ENCODE peak calls at places on chromosomes 7 and 10, in six cellular contexts. J is effector memory CD4-positive, alpha-beta T cell; S is stomach; Q is neuronal stem cell; Z is A673; A is lung. M is an unnamed sample. For H3K27me3 and H3K4me1, the result is how much of the 10 kb centered on the place peaks cover.

GRCh38 chr7:32532716-32533115 is 37.4 kb downstream of the AVL9 start:
- DNase-seq in Q (no peak), Z (no peak), J (no peak), A (no peak), S (no peak), M (no peak)

GRCh38 chr7:12685550-12685949 is 1.9 kb upstream of the ARL4A start:
- DNase-seq in Z (peak), Q (peak), A (no peak), J (no peak), S (no peak), M (peak)

GRCh38 chr10:79405221-79405994 is 40.0 kb downstream of the ZCCHC24 start:
- DNase-seq in S (peak), A (no peak), Q (no peak), Z (peak), J (no peak), M (peak)

GRCh38 chr7:128076831-128077271 is 45.6 kb upstream of the LRRC4 start:
- DNase-seq in Z (peak), J (no peak), A (peak), S (peak), Q (no peak), M (no peak)

GRCh38 chr7:140475747-140476333 is 3.5 kb downstream of the MKRN1 start:
- DNase-seq in A (no peak), J (no peak), Q (no peak), S (peak), Z (peak), M (peak)

GRCh38 chr7:151366872-151367207 is 25.2 kb downstream of the NUB1 start:
- DNase-seq in A (no peak), Z (no peak), Q (no peak), J (no peak), S (no peak), M (no peak)

GRCh38 chr10:62512732-62513475 is 138.7 kb downstream of the ZNF365 start:
- DNase-seq in Q (no peak), A (no peak), J (no peak), S (no peak), Z (no peak), M (no peak)

GRCh38 chr10:79268100-79268670 is 79.1 kb upstream of the PPIF start:
- DNase-seq in Z (no peak), J (no peak), A (no peak), S (no peak), Q (no peak), M (no peak)

GRCh38 chr7:561631-562393 is 42.2 kb upstream of the PDGFA start:
- DNase-seq in Q (no peak), J (no peak), S (no peak), Z (no peak), A (no peak), M (no peak)

GRCh38 chr10:789831-790701 is 100.6 kb upstream of the DIP2C start:
- DNase-seq in J (no peak), Z (no peak), A (no peak), Q (no peak), S (peak), M (peak)

GRCh38 chr7:33849961-33850559 is 55.3 kb upstream of the BMPER start:
- DNase-seq in Q (no peak), A (no peak), Z (no peak), J (no peak), S (no peak), M (no peak)

GRCh38 chr10:96287392-96288105 is 16.2 kb upstream of the BLNK start:
- DNase-seq in S (peak), J (no peak), Q (no peak), A (no peak), Z (no peak), M (no peak)

GRCh38 chr7:133199831-133200230 is 53.0 kb upstream of the EXOC4 start:
- DNase-seq in Z (no peak), J (no peak), A (no peak), Q (no peak), S (no peak), M (no peak)

GRCh38 chr7:155062431-155062830 is 7.7 kb upstream of the HTR5A start:
- DNase-seq in A (no peak), S (no peak), Z (no peak), Q (no peak), J (no peak), M (no peak)

GRCh38 chr10:11898372-11899066 is 75.4 kb downstream of the PROSER2 start:
- DNase-seq in Z (no peak), A (peak), S (peak), Q (no peak), J (no peak), M (peak)

GRCh38 chr10:11673346-11674330 is 62.2 kb upstream of the USP6NL start:
- DNase-seq in S (no peak), A (no peak), J (no peak), Z (peak), Q (no peak), M (no peak)

GRCh38 chr7:66183700-66184099 is 21.4 kb upstream of the TPST1 start:
- DNase-seq in J (no peak), Z (no peak), S (no peak), Q (no peak), A (peak), M (no peak)

GRCh38 chr7:51224811-51225581 is 91.6 kb downstream of the COBL start:
- DNase-seq in A (peak), Z (no peak), S (peak), J (no peak), Q (no peak), M (peak)

GRCh38 chr10:56178210-56178609 is 182.8 kb downstream of the ZWINT start:
- DNase-seq in Z (no peak), J (no peak), A (no peak), S (no peak), Q (no peak), M (peak)

GRCh38 chr10:75967491-75967890 is 536.1 kb downstream of the LRMDA start:
- DNase-seq in J (no peak), S (no peak), A (no peak), Z (no peak), Q (peak), M (peak)

GRCh38 chr7:117277576-117277975 is 45.3 kb downstream of the WNT2 start:
- DNase-seq in J (no peak), Q (no peak), S (no peak), A (no peak), Z (no peak), M (no peak)

GRCh38 chr10:22477365-22478287 is 132.3 kb downstream of the SPAG6 start:
- DNase-seq in J (no peak), A (no peak), Q (peak), S (no peak), Z (no peak), M (peak)

GRCh38 chr10:77160679-77161078 is 476.9 kb downstream of the KCNMA1 start:
- DNase-seq in Z (no peak), Q (no peak), S (no peak), J (no peak), A (no peak), M (no peak)

GRCh38 chr10:80454526-80455460 is 683 bp downstream of the TSPAN14 start:
- DNase-seq in J (no peak), A (peak), S (peak), Q (no peak), Z (no peak), M (peak)

DNA sequence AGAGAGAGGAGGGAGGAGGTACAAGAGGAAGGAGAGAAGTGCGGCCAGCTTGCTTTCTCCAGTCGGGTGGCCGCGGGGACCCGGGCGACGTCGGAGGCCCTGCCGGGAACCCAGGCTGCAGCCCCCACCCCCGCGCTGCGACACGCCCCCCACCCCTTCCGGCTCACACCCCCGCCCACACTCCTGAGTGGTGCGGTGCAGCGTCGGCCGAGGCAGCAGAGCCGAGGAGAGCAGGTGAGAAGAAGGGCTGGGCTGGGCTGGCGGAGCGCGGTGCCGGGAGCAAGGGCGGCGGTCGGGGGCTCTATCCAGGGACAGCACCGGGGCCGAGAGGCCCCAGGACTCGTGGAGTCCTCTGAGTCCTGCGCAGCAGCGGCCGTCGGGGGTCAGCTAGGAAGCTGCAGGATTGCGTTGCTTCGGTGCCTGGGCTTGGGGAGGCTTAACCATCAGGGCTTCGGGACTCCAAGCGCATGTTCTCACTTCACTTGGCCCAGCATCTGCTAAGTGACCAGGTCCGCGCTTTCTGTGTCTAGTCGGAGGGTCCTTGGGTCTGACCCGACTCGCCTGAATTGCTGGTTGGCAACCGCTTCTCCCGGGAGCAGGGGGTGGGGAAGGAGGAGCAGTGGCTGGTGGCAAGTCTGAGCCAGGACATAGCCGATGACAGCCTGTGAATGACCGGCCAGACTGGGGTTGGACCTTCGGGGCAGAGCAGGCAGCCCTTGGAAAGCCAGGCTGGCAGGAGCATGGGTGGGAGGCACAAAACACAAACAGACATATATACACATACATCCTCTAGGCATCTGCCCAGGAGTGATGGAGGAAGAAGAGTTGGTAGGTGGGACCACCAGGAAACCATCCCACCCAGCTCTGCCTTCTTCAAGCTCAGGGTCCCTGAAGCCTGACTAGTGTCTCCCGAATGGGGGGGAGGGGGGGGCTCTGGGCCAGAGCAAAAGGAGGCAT is 683 bp downstream of the CHAT start:
- DNase-seq in Z (no peak), J (no peak), Q (no peak), A (no peak), S (no peak), M (peak)
- H3K27me3 ChIP-seq in Z (half or more), J (under half), Q (half or more), A (under half), S (half or more), M (half or more)

DNA sequence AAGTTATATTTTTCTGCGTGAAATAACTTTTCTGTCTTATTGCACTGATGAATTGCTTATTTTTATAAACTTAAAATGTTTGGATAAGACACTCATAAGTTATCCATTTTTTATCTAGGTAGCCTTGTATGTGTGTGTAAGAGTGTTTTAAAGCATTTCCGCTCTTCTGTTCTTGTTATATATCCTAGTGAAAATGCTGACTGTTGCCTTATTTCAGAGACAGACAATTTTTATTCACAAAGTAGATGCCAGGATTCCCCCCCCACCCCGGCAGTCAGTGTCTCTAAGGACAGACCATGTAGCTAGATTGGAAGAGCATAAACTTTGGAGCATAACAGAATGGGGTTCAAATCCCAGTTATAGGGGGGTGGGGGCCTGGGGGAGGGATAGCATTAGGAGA is 1.6 kb downstream of the SMC3 start:
- DNase-seq in Z (no peak), J (no peak), A (no peak), S (no peak), Q (no peak), M (no peak)
- H3K4me1 ChIP-seq in Z (under half), J (under half), A (under half), S (half or more), Q (under half), M (under half)

DNA sequence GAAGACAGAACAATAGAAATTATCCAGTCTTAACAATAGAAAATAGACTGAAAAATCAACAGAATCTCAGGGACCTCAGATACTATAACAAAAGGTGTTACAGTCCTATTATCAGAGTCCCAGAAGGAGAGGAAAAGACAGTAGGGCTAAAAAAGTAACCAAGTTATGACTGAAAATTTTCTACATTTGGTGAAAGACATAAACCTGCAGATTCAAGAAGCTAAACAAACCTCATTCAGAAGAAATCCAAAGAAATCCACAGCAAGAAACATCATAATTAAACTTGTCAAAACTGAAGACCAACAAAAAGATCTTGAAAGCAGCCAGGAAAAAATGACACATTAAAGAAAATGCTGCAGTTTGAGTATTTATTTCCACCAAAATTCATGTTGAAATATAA is 41.9 kb downstream of the HECTD2 start:
- DNase-seq in J (no peak), Q (no peak), S (no peak), A (no peak), Z (no peak), M (no peak)
- H3K27ac ChIP-seq in J (no peak), Q (no peak), S (no peak), A (no peak), Z (no peak), M (no peak)

GRCh38 chr7:105477908-105478307 is 44.2 kb downstream of the PUS7 start:
- DNase-seq in J (no peak), A (no peak), S (no peak), Q (no peak), Z (no peak), M (no peak)
- H3K27me3 ChIP-seq in J (under half), A (under half), S (under half), Q (under half), Z (under half), M (under half)

GRCh38 chr7:10934292-10934691 is 39.4 kb upstream of the PHF14 start:
- DNase-seq in S (no peak), Q (no peak), J (no peak), Z (no peak), A (no peak), M (no peak)

GRCh38 chr7:10940748-10941358 is 32.8 kb upstream of the PHF14 start:
- DNase-seq in A (no peak), Q (no peak), J (no peak), S (no peak), Z (peak), M (no peak)

GRCh38 chr7:10939237-10939910 is 34.3 kb upstream of the PHF14 start:
- DNase-seq in Q (no peak), J (no peak), Z (no peak), A (no peak), S (no peak), M (no peak)

DNA sequence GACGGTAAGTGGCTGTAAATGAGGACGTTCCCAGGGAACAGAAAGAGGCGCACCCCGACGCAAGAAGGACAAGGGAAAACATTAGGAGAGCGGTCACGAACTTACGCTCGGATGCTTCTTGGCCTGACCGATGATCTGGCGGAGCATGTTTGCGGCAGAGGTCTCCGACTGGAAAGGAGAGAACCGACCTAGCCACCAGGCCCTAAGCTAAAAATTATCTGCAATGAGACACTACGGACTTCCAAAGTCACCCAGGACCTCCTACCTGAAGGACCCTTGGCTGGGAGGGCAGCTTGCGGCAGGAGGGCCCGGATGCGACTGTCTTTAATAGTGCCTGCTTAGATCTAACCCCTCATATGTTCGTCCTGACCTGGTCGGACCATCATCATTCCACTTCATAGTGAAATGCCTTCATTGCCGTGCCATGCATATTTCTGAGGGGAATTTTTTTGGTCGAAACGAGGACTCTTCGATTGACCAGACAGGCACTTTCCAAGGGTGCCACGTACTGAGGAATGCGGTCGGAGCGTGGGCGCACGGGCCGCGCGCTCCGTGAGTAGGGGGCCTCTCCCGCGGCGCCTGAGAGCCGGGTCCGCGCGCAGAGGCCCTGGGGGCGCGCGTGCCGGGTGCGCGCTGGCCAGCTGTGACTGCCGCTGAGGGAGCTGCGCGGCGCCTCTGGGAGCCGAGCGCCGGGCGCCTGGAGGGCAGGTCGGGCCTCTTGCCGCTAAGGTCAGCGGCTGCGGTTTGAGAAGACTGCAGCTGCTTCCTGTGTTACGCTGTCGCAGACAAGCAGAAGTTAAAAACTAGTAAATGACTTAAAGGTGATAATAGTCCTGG is 33.5 kb upstream of the PHF14 start:
- DNase-seq in S (peak), Q (peak), Z (peak), A (peak), J (peak), M (peak)
- H3K4me1 ChIP-seq in S (half or more), Q (under half), Z (under half), A (under half), J (under half), M (under half)

M was measured in endodermal cell.